ENCODE peak calls at places on chromosome 14, in four cellular contexts. E, V, F and R are unnamed samples.
A peak's percentile ranks its signal among the peaks of the same experiment; 100 is the strongest.

GRCh38 chr14:22314183-22314820 is 274.7 kb downstream of the DAD1 start:
- DNase-seq in F (peak; percentile 64), E (peak; percentile 63), V (no peak), R (no peak)

GRCh38 chr14:72479471-72479931 is 414.4 kb downstream of the DPF3 start:
- DNase-seq in F (no peak), E (no peak), V (no peak), R (peak; percentile 6)

GRCh38 chr14:20019257-20019865 is at the start of gene OR4K14:
- DNase-seq in V (no peak), F (no peak), E (no peak), R (no peak)

GRCh38 chr14:99166506-99166905 is 105.5 kb downstream of the BCL11B start:
- DNase-seq in E (no peak), V (no peak), F (no peak), R (no peak)

GRCh38 chr14:69937367-69937777 is 58.2 kb downstream of the SMOC1 start:
- DNase-seq in F (no peak), E (no peak), V (no peak), R (no peak)

GRCh38 chr14:69234106-69234505 is 25.9 kb upstream of the GALNT16 start:
- DNase-seq in V (no peak), F (no peak), E (no peak), R (no peak)

GRCh38 chr14:51998348-51998747 is 9.0 kb downstream of the RTRAF start:
- DNase-seq in E (no peak), F (no peak), V (no peak), R (no peak)

GRCh38 chr14:22466520-22466919 is 122.5 kb downstream of the DAD1 start:
- DNase-seq in V (no peak), E (no peak), F (peak; percentile 65), R (no peak)

GRCh38 chr14:48553443-48553842 is 878.0 kb upstream of the MDGA2 start:
- DNase-seq in V (no peak), F (no peak), E (no peak), R (no peak)

GRCh38 chr14:97517566-97518234 is 720.5 kb downstream of the VRK1 start:
- DNase-seq in E (no peak), F (no peak), V (no peak), R (no peak)

GRCh38 chr14:34113051-34113511 is 162.2 kb upstream of the EGLN3 start:
- DNase-seq in E (peak; percentile 25), V (peak; percentile 46), F (peak; percentile 34), R (peak; percentile 71)

GRCh38 chr14:39406560-39406959 is 25.7 kb downstream of the FBXO33 start:
- DNase-seq in V (no peak), F (peak; percentile 27), E (no peak), R (no peak)

DNA sequence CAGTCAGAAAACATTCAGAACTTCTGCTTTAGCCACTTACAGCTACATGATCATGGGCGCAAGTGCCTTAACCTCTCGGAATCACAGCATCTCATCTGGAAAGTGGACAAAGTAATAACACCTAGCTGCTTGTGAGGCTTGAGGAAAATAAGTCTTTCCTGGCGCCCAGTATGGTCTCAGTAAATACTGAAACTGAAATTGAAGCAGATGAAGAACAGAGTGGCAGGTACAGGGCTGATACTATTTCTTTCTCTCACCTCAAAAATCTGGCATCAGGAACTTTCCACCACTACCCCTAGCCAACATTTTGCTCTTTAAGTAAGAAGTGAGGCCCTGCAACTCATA is 129.6 kb upstream of the FUT8 start:
- DNase-seq in E (no peak), V (no peak), F (no peak), R (no peak)
- H3K4me3 ChIP-seq in E (no peak overlapping the region), V (no peak overlapping the region), F (no peak overlapping the region), R (no peak overlapping the region)

DNA sequence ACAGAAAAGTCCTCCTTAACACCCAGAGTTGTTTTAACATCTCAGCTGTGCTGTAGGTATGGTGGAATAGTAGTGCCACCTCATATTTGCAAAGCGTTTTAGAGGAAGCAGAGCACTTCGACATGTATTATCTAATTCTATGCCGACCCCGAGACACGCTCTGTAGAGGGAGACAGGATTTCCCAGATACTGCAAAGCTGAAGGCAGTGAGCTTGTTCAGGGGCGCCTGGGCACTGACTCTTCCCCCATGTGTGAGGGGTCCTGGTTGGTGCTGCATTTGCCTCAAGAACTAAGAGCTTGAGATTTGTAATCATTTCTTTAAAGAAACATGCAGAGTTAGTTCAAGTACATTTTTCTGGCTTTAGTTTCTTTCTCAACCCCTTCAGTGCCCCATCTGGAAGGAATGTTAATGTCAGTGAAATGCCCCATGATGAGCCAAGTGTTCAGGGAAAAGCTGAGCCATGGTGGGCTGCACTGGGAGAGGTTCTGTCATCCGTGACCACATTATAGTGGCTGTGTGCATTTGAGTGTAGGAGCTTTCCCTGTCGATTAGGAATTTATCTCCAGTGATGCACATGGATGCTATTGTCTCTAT is 66.3 kb downstream of the MBIP start:
- DNase-seq in V (no peak), F (peak; percentile 10), E (peak; percentile 19), R (no peak)
- TF ChIP-seq CTCF in V (peak; percentile 28), F (peak; percentile 17), E (no peak), R (peak; percentile 46)

GRCh38 chr14:53962954-53963490 is 6.4 kb upstream of the BMP4 start:
- DNase-seq in E (no peak), V (no peak), F (no peak), R (no peak)
- H3K4me3 ChIP-seq in E (peak overlapping the region; percentile 13), V (peak overlapping the region; percentile 38), F (no peak overlapping the region), R (peak overlapping the region; percentile 39)

DNA sequence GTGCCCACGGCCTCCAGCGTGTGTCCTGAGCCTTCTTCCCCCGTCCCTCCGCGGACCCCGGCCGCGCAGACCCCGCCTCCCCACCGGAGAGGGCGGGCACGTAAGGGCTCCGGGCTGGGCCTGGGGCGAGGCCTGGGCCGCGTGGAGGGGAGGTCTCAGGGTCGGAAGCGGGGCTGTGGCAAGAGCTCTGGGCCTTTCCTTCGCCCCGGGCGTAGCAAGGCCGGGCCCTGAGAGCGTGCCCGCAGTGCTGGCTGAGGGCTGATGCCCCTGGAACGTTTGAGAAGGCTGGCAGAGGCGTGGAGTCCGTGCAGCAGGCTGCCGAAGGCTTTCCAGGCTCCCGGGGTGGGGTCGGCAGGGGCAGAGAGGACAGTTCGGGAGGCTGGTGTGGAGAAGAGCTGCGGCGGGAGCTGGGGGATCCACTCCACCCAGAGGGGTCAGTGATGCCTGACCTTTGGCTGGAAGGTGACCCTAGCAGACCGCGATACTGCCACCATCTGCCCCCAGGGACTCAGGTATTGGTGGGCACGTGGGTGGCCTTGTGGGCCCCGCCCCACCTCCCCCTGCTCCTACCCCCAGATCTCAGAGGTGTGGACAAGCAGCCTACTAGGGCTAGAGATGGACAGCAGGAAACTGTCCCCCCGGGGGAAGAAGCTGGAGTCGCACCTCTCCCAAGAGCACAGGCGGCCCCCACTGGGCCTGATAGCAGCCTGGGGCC is 545 bp downstream of the TEX22 start:
- DNase-seq in F (peak; percentile 21), E (peak; percentile 39), V (no peak), R (no peak)
- TF ChIP-seq CTCF in F (no peak), E (no peak), V (no peak), R (no peak)

GRCh38 chr14:94974893-94975292 is 182.4 kb downstream of the DICER1 start:
- DNase-seq in F (no peak), E (no peak), V (no peak), R (no peak)

GRCh38 chr14:94969766-94970165 is 187.6 kb downstream of the DICER1 start:
- DNase-seq in F (no peak), E (no peak), V (no peak), R (no peak)

GRCh38 chr14:94974422-94974821 is 182.9 kb downstream of the DICER1 start:
- DNase-seq in V (no peak), E (no peak), F (no peak), R (no peak)

GRCh38 chr14:94971750-94972149 is 185.6 kb downstream of the DICER1 start:
- DNase-seq in V (no peak), E (peak; percentile 8), F (peak; percentile 47), R (no peak)

DNA sequence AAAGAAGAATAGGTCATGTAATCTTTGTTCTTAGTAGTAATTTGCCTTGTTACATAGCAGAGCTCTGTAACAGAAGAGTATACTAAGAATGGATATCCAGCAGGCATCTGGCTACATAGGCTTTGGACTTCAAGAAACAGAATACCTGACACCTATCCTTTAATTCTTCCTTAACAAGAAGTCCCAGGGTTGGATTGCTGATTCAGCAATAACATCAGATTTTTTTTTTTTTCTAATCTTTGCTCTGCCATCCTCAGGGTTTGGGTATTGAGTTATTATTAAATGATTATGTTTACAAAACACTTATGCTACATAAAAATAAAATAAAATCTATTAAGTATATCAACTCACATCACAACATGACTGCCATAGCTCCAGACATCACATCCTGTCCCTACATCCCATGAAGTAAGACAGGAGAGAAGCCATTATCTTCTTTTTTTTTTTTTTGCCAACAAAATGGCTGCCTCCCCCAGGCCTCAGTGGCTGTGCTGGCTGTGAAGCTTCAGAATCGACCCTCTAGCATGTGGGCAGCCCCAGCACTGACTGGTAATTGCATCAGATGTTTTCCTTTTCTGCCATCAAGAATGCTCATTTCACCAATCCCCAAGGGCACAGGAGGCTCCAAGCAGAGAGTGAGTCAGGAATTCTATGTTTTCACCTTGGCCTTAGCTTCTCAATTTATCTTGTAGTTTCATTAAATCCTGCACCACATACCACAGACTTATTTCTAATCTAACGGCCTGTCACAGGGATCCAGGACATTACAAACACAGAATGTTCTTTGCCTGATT is 186.2 kb downstream of the DICER1 start:
- DNase-seq in V (no peak), E (no peak), F (peak; percentile 73), R (no peak)
- H3K4me3 ChIP-seq in V (no peak overlapping the region), E (no peak overlapping the region), F (no peak overlapping the region), R (no peak overlapping the region)

DNA sequence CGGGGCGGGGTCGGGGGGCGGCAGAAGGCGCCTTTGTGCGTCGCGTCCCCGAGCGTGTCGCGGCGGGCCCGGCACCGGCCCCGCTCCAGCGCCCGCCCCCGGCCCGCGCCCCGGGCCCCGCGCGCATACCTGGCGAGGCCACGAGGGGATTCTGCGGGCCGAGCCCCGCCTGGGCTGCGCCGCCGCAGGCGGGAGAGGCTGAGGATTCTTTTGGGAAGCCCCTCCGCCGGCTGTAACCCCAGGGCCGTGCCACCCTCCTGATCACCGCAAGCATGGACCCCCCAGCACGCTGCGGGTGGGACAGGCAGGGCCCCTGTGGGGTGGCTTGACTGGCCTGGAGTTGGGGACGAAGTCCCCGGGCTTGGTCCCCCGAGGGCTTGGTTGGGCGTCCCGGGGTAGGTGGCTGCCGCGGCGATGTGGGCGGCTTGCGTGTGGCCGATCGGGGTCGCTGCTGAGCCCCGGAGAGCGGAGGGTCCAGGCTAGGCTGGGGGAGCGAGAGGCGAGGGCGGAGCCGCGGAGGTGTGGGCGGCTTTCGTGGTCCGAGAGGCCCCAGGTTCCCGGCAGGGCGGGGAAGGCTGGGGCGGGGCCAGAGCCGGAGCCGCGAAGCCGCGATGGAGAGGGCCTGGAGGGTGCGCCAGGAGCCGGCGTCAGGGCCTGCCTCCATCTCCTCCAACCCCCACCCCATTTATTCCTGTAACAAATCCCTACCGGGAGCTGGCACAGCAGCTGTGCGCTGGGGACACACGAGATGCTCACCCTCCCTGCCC is 28.4 kb upstream of the GPR132 start:
- DNase-seq in F (peak; percentile 49), E (peak; percentile 75), V (no peak), R (no peak)
- TF ChIP-seq CTCF in F (no peak), E (peak; percentile 38), V (peak; percentile 46), R (peak; percentile 66)